ENCODE peak calls at places on chromosomes 16 and 17, in eight cellular contexts. One of them, this sample, is unnamed.

GRCh38 chr17:68127914-68128313 is 92.4 kb downstream of the KPNA2 start:
- DNase-seq in BE2C: no peak
- DNase-seq in WTC11: no peak
- DNase-seq in fibroblast of pulmonary artery: no peak
- DNase-seq in activated B cell treated with CpG ODN at 0.5 μM for 24 hours: no peak
- DNase-seq in endodermal cell: no peak
- DNase-seq in pancreas: no peak
- DNase-seq in GM12865: no peak
- DNase-seq in this sample: no peak

GRCh38 chr17:64291268-64291851 is 28.3 kb upstream of the TEX2 start:
- DNase-seq in BE2C: peak; percentile 23
- DNase-seq in WTC11: no peak
- DNase-seq in fibroblast of pulmonary artery: no peak
- DNase-seq in activated B cell treated with CpG ODN at 0.5 μM for 24 hours: no peak
- DNase-seq in endodermal cell: no peak
- DNase-seq in pancreas: no peak
- DNase-seq in GM12865: peak; percentile 57
- DNase-seq in this sample: no peak

GRCh38 chr17:77451894-77452852 is 311.4 kb downstream of the SEC14L1 start:
- DNase-seq in BE2C: peak; percentile 81
- DNase-seq in WTC11: peak; percentile 72
- DNase-seq in fibroblast of pulmonary artery: peak; percentile 75
- DNase-seq in activated B cell treated with CpG ODN at 0.5 μM for 24 hours: no peak
- DNase-seq in endodermal cell: peak; percentile 92
- DNase-seq in pancreas: peak; percentile 56
- DNase-seq in GM12865: peak; percentile 43
- DNase-seq in this sample: no peak

GRCh38 chr17:2081564-2081963 is 26.7 kb downstream of the HIC1 start:
- DNase-seq in BE2C: no peak
- DNase-seq in WTC11: no peak
- DNase-seq in fibroblast of pulmonary artery: peak; percentile 45
- DNase-seq in activated B cell treated with CpG ODN at 0.5 μM for 24 hours: no peak
- DNase-seq in endodermal cell: no peak
- DNase-seq in pancreas: no peak
- DNase-seq in GM12865: no peak
- DNase-seq in this sample: no peak

GRCh38 chr17:31508310-31509094 is 117.0 kb downstream of the RAB11FIP4 start:
- DNase-seq in BE2C: no peak
- DNase-seq in WTC11: peak; percentile 40
- DNase-seq in fibroblast of pulmonary artery: no peak
- DNase-seq in activated B cell treated with CpG ODN at 0.5 μM for 24 hours: no peak
- DNase-seq in endodermal cell: peak; percentile 86
- DNase-seq in pancreas: no peak
- DNase-seq in GM12865: peak; percentile 84
- DNase-seq in this sample: peak; percentile 73

GRCh38 chr17:19242926-19243325 is 5.8 kb downstream of the EPN2 start:
- DNase-seq in BE2C: no peak
- DNase-seq in WTC11: no peak
- DNase-seq in fibroblast of pulmonary artery: no peak
- DNase-seq in activated B cell treated with CpG ODN at 0.5 μM for 24 hours: no peak
- DNase-seq in endodermal cell: no peak
- DNase-seq in pancreas: no peak
- DNase-seq in GM12865: no peak
- DNase-seq in this sample: no peak

GRCh38 chr16:10896165-10896564 is 19.2 kb downstream of the CIITA start:
- DNase-seq in BE2C: no peak
- DNase-seq in WTC11: no peak
- DNase-seq in fibroblast of pulmonary artery: no peak
- DNase-seq in activated B cell treated with CpG ODN at 0.5 μM for 24 hours: no peak
- DNase-seq in endodermal cell: no peak
- DNase-seq in pancreas: no peak
- DNase-seq in GM12865: peak; percentile 58
- DNase-seq in this sample: no peak

GRCh38 chr16:7497667-7498066 is 165.0 kb downstream of the RBFOX1 start:
- DNase-seq in BE2C: no peak
- DNase-seq in WTC11: no peak
- DNase-seq in fibroblast of pulmonary artery: no peak
- DNase-seq in activated B cell treated with CpG ODN at 0.5 μM for 24 hours: no peak
- DNase-seq in endodermal cell: no peak
- DNase-seq in pancreas: no peak
- DNase-seq in GM12865: no peak
- DNase-seq in this sample: no peak

GRCh38 chr17:66549312-66549705 is 246.9 kb downstream of the PRKCA start:
- DNase-seq in BE2C: no peak
- DNase-seq in WTC11: peak; percentile 23
- DNase-seq in fibroblast of pulmonary artery: peak; percentile 40
- DNase-seq in activated B cell treated with CpG ODN at 0.5 μM for 24 hours: no peak
- DNase-seq in endodermal cell: peak; percentile 81
- DNase-seq in pancreas: no peak
- DNase-seq in GM12865: no peak
- DNase-seq in this sample: no peak

GRCh38 chr16:64864232-64864803 is 257.5 kb downstream of the CDH11 start:
- DNase-seq in BE2C: no peak
- DNase-seq in WTC11: no peak
- DNase-seq in fibroblast of pulmonary artery: peak; percentile 80
- DNase-seq in activated B cell treated with CpG ODN at 0.5 μM for 24 hours: no peak
- DNase-seq in endodermal cell: no peak
- DNase-seq in pancreas: no peak
- DNase-seq in GM12865: no peak
- DNase-seq in this sample: no peak

GRCh38 chr16:66640724-66641314 is 36.3 kb downstream of the CMTM3 start:
- DNase-seq in BE2C: no peak
- DNase-seq in WTC11: no peak
- DNase-seq in fibroblast of pulmonary artery: no peak
- DNase-seq in activated B cell treated with CpG ODN at 0.5 μM for 24 hours: no peak
- DNase-seq in endodermal cell: no peak
- DNase-seq in pancreas: no peak
- DNase-seq in GM12865: no peak
- DNase-seq in this sample: no peak
- TF ChIP-seq CTCF in BE2C: no peak
- TF ChIP-seq CTCF in WTC11: no peak
- TF ChIP-seq CTCF in fibroblast of pulmonary artery: no peak
- TF ChIP-seq CTCF in activated B cell treated with CpG ODN at 0.5 μM for 24 hours: no peak
- TF ChIP-seq CTCF in endodermal cell: no peak
- TF ChIP-seq CTCF in pancreas: no peak
- TF ChIP-seq CTCF in GM12865: no peak
- TF ChIP-seq CTCF in this sample: no peak

GRCh38 chr16:86834451-86835035 is 256.2 kb downstream of the FOXL1 start:
- DNase-seq in BE2C: no peak
- DNase-seq in WTC11: peak; percentile 60
- DNase-seq in fibroblast of pulmonary artery: peak; percentile 42
- DNase-seq in activated B cell treated with CpG ODN at 0.5 μM for 24 hours: no peak
- DNase-seq in endodermal cell: peak; percentile 89
- DNase-seq in pancreas: no peak
- DNase-seq in GM12865: no peak
- DNase-seq in this sample: no peak
- TF ChIP-seq CTCF in BE2C: peak; percentile 4
- TF ChIP-seq CTCF in WTC11: no peak
- TF ChIP-seq CTCF in fibroblast of pulmonary artery: peak; percentile 14
- TF ChIP-seq CTCF in activated B cell treated with CpG ODN at 0.5 μM for 24 hours: no peak
- TF ChIP-seq CTCF in endodermal cell: peak; percentile 80
- TF ChIP-seq CTCF in pancreas: no peak
- TF ChIP-seq CTCF in GM12865: no peak
- TF ChIP-seq CTCF in this sample: no peak

DNA sequence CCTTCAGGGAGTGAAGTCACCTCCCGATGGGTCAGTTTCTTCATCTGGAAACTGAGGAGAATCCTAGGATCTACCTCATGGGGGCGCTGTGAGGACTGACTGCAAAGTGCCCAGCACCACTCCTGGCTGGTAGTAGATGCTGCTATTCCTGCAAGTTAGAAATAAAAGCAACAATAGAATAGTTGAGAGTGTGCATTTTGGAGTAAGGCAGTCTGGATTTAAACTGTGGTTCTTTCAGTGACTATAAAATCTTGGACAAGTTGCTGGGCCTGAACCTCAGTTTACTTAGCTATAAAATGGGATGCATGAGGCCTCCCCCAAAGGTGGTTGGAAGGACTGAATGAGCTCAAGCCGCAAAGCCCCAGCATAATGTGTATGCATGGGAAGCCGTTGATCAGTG is 70.6 kb downstream of the CYB5B start:
- DNase-seq in BE2C: peak; percentile 46
- DNase-seq in WTC11: peak; percentile 77
- DNase-seq in fibroblast of pulmonary artery: peak; percentile 30
- DNase-seq in activated B cell treated with CpG ODN at 0.5 μM for 24 hours: no peak
- DNase-seq in endodermal cell: peak; percentile 89
- DNase-seq in pancreas: no peak
- DNase-seq in GM12865: peak; percentile 49
- DNase-seq in this sample: peak; percentile 39
- TF ChIP-seq CTCF in BE2C: peak; percentile 54
- TF ChIP-seq CTCF in WTC11: peak; percentile 54
- TF ChIP-seq CTCF in fibroblast of pulmonary artery: peak; percentile 37
- TF ChIP-seq CTCF in activated B cell treated with CpG ODN at 0.5 μM for 24 hours: no peak
- TF ChIP-seq CTCF in endodermal cell: peak; percentile 81
- TF ChIP-seq CTCF in pancreas: no peak
- TF ChIP-seq CTCF in GM12865: peak; percentile 39
- TF ChIP-seq CTCF in this sample: peak; percentile 9

GRCh38 chr16:85530370-85530739 is 82.8 kb upstream of the GSE1 start:
- DNase-seq in BE2C: no peak
- DNase-seq in WTC11: no peak
- DNase-seq in fibroblast of pulmonary artery: no peak
- DNase-seq in activated B cell treated with CpG ODN at 0.5 μM for 24 hours: no peak
- DNase-seq in endodermal cell: no peak
- DNase-seq in pancreas: no peak
- DNase-seq in GM12865: no peak
- DNase-seq in this sample: no peak
- TF ChIP-seq CTCF in BE2C: no peak
- TF ChIP-seq CTCF in WTC11: no peak
- TF ChIP-seq CTCF in fibroblast of pulmonary artery: no peak
- TF ChIP-seq CTCF in activated B cell treated with CpG ODN at 0.5 μM for 24 hours: no peak
- TF ChIP-seq CTCF in endodermal cell: no peak
- TF ChIP-seq CTCF in pancreas: no peak
- TF ChIP-seq CTCF in GM12865: no peak
- TF ChIP-seq CTCF in this sample: no peak

This sample was measured in GM10248.